ENCODE peak calls at places on chromosomes 3 and 15, in five cellular contexts. E, W, V, O and I are unnamed samples.
A peak's percentile ranks its signal among the peaks of the same experiment; 100 is the strongest.

GRCh38 chr3:14980689-14981088 is 33.3 kb downstream of the NR2C2 start:
- DNase-seq in E (no peak), W (no peak), V (no peak), O (no peak), I (no peak)

GRCh38 chr3:129182390-129183180 is 1.1 kb downstream of the CNBP start:
- DNase-seq in E (peak; percentile 55), W (peak; percentile 24), V (no peak), O (no peak), I (no peak)

GRCh38 chr15:95663156-95663831 is 667.2 kb upstream of the NR2F2 start:
- DNase-seq in E (peak; percentile 47), W (no peak), V (no peak), O (no peak), I (no peak)

GRCh38 chr15:67771201-67771600 is 54.1 kb upstream of the SKOR1 start:
- DNase-seq in E (no peak), W (no peak), V (no peak), O (no peak), I (no peak)

GRCh38 chr3:180401226-180401625 is 200.7 kb upstream of the TTC14 start:
- DNase-seq in E (no peak), W (no peak), V (no peak), O (no peak), I (no peak)

GRCh38 chr3:13713396-13713795 is 164.5 kb downstream of the FBLN2 start:
- DNase-seq in E (no peak), W (no peak), V (peak; percentile 10), O (no peak), I (no peak)

GRCh38 chr3:196298521-196298920 is 11.0 kb upstream of the PCYT1A start:
- DNase-seq in E (no peak), W (no peak), V (no peak), O (no peak), I (no peak)

GRCh38 chr3:136685882-136686281 is 66.3 kb downstream of the STAG1 start:
- DNase-seq in E (no peak), W (no peak), V (no peak), O (no peak), I (no peak)

GRCh38 chr3:141575879-141576743 is 89.3 kb downstream of the RASA2 start:
- DNase-seq in E (peak; percentile 49), W (peak; percentile 13), V (no peak), O (no peak), I (peak; percentile 14)

GRCh38 chr3:158105710-158106438 is at the start of gene SHOX2:
- DNase-seq in E (peak; percentile 78), W (no peak), V (peak; percentile 63), O (no peak), I (peak; percentile 65)

GRCh38 chr3:175103298-175103697 is 244.2 kb downstream of the NAALADL2 start:
- DNase-seq in E (no peak), W (no peak), V (no peak), O (no peak), I (no peak)

GRCh38 chr3:127762077-127762786 is 60.1 kb downstream of the MGLL start:
- DNase-seq in E (no peak), W (no peak), V (peak; percentile 55), O (no peak), I (no peak)

GRCh38 chr3:47865192-47865591 is 62.3 kb downstream of the DHX30 start:
- DNase-seq in E (no peak), W (no peak), V (no peak), O (no peak), I (no peak)

GRCh38 chr3:78846688-78847087 is 921.1 kb downstream of the ROBO1 start:
- DNase-seq in E (peak; percentile 47), W (no peak), V (no peak), O (no peak), I (no peak)

GRCh38 chr3:57160046-57160730 is 5.0 kb downstream of the IL17RD start:
- DNase-seq in E (no peak), W (no peak), V (no peak), O (no peak), I (no peak)

GRCh38 chr3:99918720-99919119 is 101.1 kb downstream of the CMSS1 start:
- DNase-seq in E (no peak), W (no peak), V (no peak), O (no peak), I (no peak)

GRCh38 chr3:14502472-14502871 is 37.7 kb downstream of the GRIP2 start:
- DNase-seq in E (no peak), W (no peak), V (no peak), O (no peak), I (no peak)

GRCh38 chr15:55937040-55937439 is 56.4 kb downstream of the NEDD4 start:
- DNase-seq in E (peak; percentile 48), W (no peak), V (no peak), O (no peak), I (no peak)

GRCh38 chr15:47870300-47870955 is 153.1 kb downstream of the SEMA6D start:
- DNase-seq in E (peak; percentile 58), W (no peak), V (no peak), O (no peak), I (no peak)

GRCh38 chr3:125186261-125186770 is 26.2 kb downstream of the SLC12A8 start:
- DNase-seq in E (no peak), W (no peak), V (no peak), O (peak; percentile 44), I (no peak)

GRCh38 chr3:24674261-24674660 is 179.6 kb upstream of the THRB start:
- DNase-seq in E (no peak), W (no peak), V (no peak), O (no peak), I (no peak)

GRCh38 chr3:11910971-11911531 is 64.4 kb upstream of the TAMM41 start:
- DNase-seq in E (peak; percentile 3), W (no peak), V (no peak), O (peak; percentile 80), I (no peak)

GRCh38 chr3:35635407-35635806 is 3.9 kb upstream of the ARPP21 start:
- DNase-seq in E (no peak), W (no peak), V (no peak), O (no peak), I (no peak)

GRCh38 chr3:193987186-193987585 is 148.8 kb upstream of the HES1 start:
- DNase-seq in E (no peak), W (no peak), V (no peak), O (no peak), I (no peak)

GRCh38 chr3:124584245-124584551 is 146.1 kb upstream of the UMPS start:
- DNase-seq in E (no peak), W (no peak), V (no peak), O (no peak), I (no peak)

GRCh38 chr3:129612350-129613204 is 6.1 kb upstream of the PLXND1 start:
- DNase-seq in E (peak; percentile 80), W (no peak), V (no peak), O (no peak), I (no peak)

GRCh38 chr15:100334905-100335304 is 6.9 kb downstream of the ADAMTS17 start:
- DNase-seq in E (no peak), W (no peak), V (peak; percentile 47), O (peak; percentile 73), I (no peak)

GRCh38 chr15:29935296-29936020 is 113.2 kb upstream of the TJP1 start:
- DNase-seq in E (peak; percentile 18), W (no peak), V (no peak), O (no peak), I (peak; percentile 25)

GRCh38 chr3:106114848-106115247 is 246.0 kb upstream of the CBLB start:
- DNase-seq in E (peak; percentile 28), W (no peak), V (no peak), O (no peak), I (no peak)

GRCh38 chr3:31960793-31961431 is 20.1 kb downstream of the OSBPL10 start:
- DNase-seq in E (peak; percentile 80), W (peak; percentile 42), V (no peak), O (peak; percentile 49), I (peak; percentile 66)

GRCh38 chr3:127211118-127212060 is 18.5 kb downstream of the PRR23E start:
- DNase-seq in E (no peak), W (no peak), V (peak; percentile 36), O (peak; percentile 75), I (no peak)

GRCh38 chr15:60297047-60297446 is 100.7 kb downstream of the ANXA2 start:
- DNase-seq in E (peak; percentile 14), W (peak; percentile 63), V (no peak), O (no peak), I (no peak)

GRCh38 chr3:187735837-187736236 is 9.4 kb downstream of the BCL6 start:
- DNase-seq in E (peak; percentile 31), W (no peak), V (no peak), O (no peak), I (no peak)

GRCh38 chr15:62482715-62483429 is 317.8 kb upstream of the C2CD4B start:
- DNase-seq in E (peak; percentile 31), W (no peak), V (no peak), O (no peak), I (no peak)

GRCh38 chr15:100111103-100112060 is 230.4 kb downstream of the ADAMTS17 start:
- DNase-seq in E (peak; percentile 91), W (peak; percentile 87), V (no peak), O (no peak), I (peak; percentile 61)